ENCODE peak calls at places on chromosomes 6 and 20, in four cellular contexts. L is globus pallidus, D is G401, T is NCI-H774. W is an unnamed sample.

GRCh38 chr6:145372671-145373123 is 362.6 kb downstream of the EPM2A start:
- DNase-seq in L (peak), T (no peak), D (no peak), W (no peak)

GRCh38 chr20:41467690-41468089 is 101.1 kb upstream of the EMILIN3 start:
- DNase-seq in D (no peak), T (no peak), L (no peak), W (no peak)

GRCh38 chr6:101534386-101534785 is 140.9 kb downstream of the GRIK2 start:
- DNase-seq in L (no peak), D (no peak), T (no peak), W (no peak)

GRCh38 chr6:27176096-27176495 is 71.4 kb upstream of the PRSS16 start:
- DNase-seq in D (no peak), T (no peak), L (no peak), W (peak)

GRCh38 chr6:38039497-38039896 is 220.0 kb downstream of the ZFAND3 start:
- DNase-seq in L (no peak), T (no peak), D (no peak), W (no peak)

GRCh38 chr6:79601020-79601609 is 30.0 kb upstream of the SH3BGRL2 start:
- DNase-seq in T (peak), D (peak), L (no peak), W (no peak)

GRCh38 chr6:57134954-57135353 is 37.2 kb upstream of the BAG2 start:
- DNase-seq in D (no peak), L (no peak), T (no peak), W (no peak)

GRCh38 chr6:73109659-73110058 is 115.6 kb downstream of the KHDC1L start:
- DNase-seq in T (no peak), D (no peak), L (no peak), W (no peak)